ENCODE peak calls at places on chromosomes 1 and 21, in six cellular contexts. U is CD4-positive, CD25-positive, alpha-beta regulatory T cell; X is mesendoderm; G is psoas muscle; Q is PC-3; S is lower lobe of right lung. F is an unnamed sample. For H3K36me3, the result is how much of the 10 kb centered on the place peaks cover.

GRCh38 chr1:7293702-7294630 is 477.1 kb upstream of the VAMP3 start:
- DNase-seq in U (no peak), X (no peak), G (no peak), Q (no peak), S (no peak), F (no peak)

GRCh38 chr1:203291201-203292096 is 13.9 kb upstream of the BTG2 start:
- DNase-seq in U (no peak), X (no peak), G (no peak), Q (no peak), S (no peak), F (no peak)

GRCh38 chr1:54650417-54650816 is 8.8 kb downstream of the MROH7 start:
- DNase-seq in U (no peak), X (no peak), G (no peak), Q (no peak), S (no peak), F (no peak)

GRCh38 chr1:6673816-6674398 is 27.7 kb downstream of the DNAJC11 start:
- DNase-seq in U (no peak), X (no peak), G (no peak), Q (no peak), S (no peak), F (no peak)

GRCh38 chr1:26360051-26360806 is 6.3 kb upstream of the CRYBG2 start:
- DNase-seq in U (peak), X (peak), G (no peak), Q (no peak), S (no peak), F (no peak)

GRCh38 chr1:167428418-167428817 is 89.9 kb downstream of the CD247 start:
- DNase-seq in U (no peak), X (no peak), G (no peak), Q (peak), S (no peak), F (no peak)

GRCh38 chr1:86068126-86068805 is 88.3 kb downstream of the COL24A1 start:
- DNase-seq in U (no peak), X (peak), G (no peak), Q (no peak), S (no peak), F (no peak)

GRCh38 chr1:14889937-14890440 is 263.6 kb upstream of the TMEM51 start:
- DNase-seq in U (no peak), X (no peak), G (no peak), Q (no peak), S (no peak), F (no peak)

GRCh38 chr1:97123717-97124446 is 402.3 kb downstream of the PTBP2 start:
- DNase-seq in U (no peak), X (no peak), G (no peak), Q (no peak), S (no peak), F (no peak)

GRCh38 chr1:109498161-109498801 is 4.4 kb downstream of the CYB561D1 start:
- DNase-seq in U (no peak), X (peak), G (no peak), Q (peak), S (no peak), F (no peak)

GRCh38 chr1:39104158-39105060 is 78.3 kb downstream of the NDUFS5 start:
- DNase-seq in U (no peak), X (peak), G (peak), Q (peak), S (peak), F (no peak)

GRCh38 chr1:21966247-21967000 is 10.4 kb upstream of the CELA3B start:
- DNase-seq in U (no peak), X (no peak), G (peak), Q (peak), S (no peak), F (no peak)

GRCh38 chr1:170555370-170555769 is 23.4 kb downstream of the GORAB start:
- DNase-seq in U (no peak), X (no peak), G (no peak), Q (no peak), S (no peak), F (no peak)

GRCh38 chr1:152047954-152048640 is 11.3 kb upstream of the S100A11 start:
- DNase-seq in U (peak), X (peak), G (peak), Q (peak), S (peak), F (peak)

GRCh38 chr1:31218705-31219104 is 21.0 kb downstream of the NKAIN1 start:
- DNase-seq in U (no peak), X (no peak), G (no peak), Q (no peak), S (no peak), F (no peak)

GRCh38 chr1:235929216-235929615 is 62.5 kb upstream of the LYST start:
- DNase-seq in U (no peak), X (no peak), G (no peak), Q (no peak), S (no peak), F (no peak)

GRCh38 chr1:26597629-26598039 is 68.1 kb downstream of the RPS6KA1 start:
- DNase-seq in U (peak), X (peak), G (no peak), Q (peak), S (no peak), F (no peak)

GRCh38 chr1:47693115-47693514 is 255.3 kb downstream of the FOXD2 start:
- DNase-seq in U (no peak), X (no peak), G (no peak), Q (no peak), S (no peak), F (no peak)
- H3K36me3 ChIP-seq in U (under half), X (under half), G (under half), Q (under half), S (under half), F (under half)

GRCh38 chr1:212692774-212693644 is 6.6 kb downstream of the BATF3 start:
- DNase-seq in U (no peak), X (peak), G (no peak), Q (peak), S (no peak), F (no peak)
- H3K36me3 ChIP-seq in U (under half), X (under half), G (under half), Q (under half), S (under half), F (under half)

DNA sequence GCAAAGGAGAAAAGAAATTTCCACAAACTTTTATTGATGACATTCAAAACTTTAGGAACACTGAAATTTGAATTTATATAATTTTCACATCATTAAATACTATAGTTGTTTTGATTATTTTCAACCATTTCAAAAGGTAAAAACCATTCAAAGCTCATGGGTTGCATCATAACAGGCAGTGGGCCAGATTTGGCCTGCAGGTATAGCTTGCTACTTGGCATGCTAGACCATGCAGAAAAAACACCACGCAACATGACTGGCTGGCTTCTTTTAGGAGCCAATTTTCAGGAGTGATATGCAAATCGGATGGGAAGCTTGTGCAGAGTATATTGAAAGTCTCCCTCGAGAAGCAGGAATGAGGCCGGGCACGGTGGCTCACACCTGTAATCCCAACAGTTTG is 144.8 kb downstream of the GLUL start:
- DNase-seq in U (no peak), X (no peak), G (no peak), Q (no peak), S (no peak), F (no peak)
- H3K36me3 ChIP-seq in U (under half), X (under half), G (under half), Q (under half), S (under half), F (under half)

DNA sequence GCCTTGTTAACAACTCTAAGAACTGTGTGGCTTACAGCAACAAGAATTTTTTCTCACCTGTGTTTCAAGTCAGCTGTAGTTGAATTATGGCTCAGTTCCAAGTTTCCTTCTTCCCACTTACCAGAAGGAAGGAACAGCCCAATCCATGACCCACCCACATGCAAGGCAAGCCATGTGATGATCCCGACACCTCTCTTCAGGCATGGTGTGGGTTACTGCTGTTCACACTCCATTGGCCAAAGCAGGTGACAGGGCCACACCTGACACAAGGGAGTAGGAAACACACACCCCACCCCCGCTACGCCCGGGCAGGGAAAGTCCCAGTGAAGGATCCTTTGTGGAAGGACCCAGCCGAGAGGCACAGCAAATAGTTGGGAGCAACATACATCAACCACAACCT is 36.3 kb downstream of the KCNJ15 start:
- DNase-seq in U (no peak), X (no peak), G (no peak), Q (no peak), S (no peak), F (no peak)
- H3K36me3 ChIP-seq in U (under half), X (under half), G (under half), Q (under half), S (under half), F (under half)